ENCODE peak calls at places on chromosome 14, in four cellular contexts. U is right cardiac atrium; R is osteoblast; T is CD4-positive, alpha-beta memory T cell. Q is an unnamed sample.

GRCh38 chr14:56129941-56130340 is 11.7 kb downstream of the PELI2 start:
- DNase-seq in U (peak; percentile 76), R (no peak), T (no peak), Q (no peak)

GRCh38 chr14:95833429-95833828 is 43.2 kb upstream of the TUNAR start:
- DNase-seq in U (no peak), R (no peak), T (no peak), Q (no peak)

GRCh38 chr14:38837333-38838048 is 265.5 kb downstream of the SEC23A start:
- DNase-seq in U (no peak), T (no peak), R (no peak), Q (no peak)

GRCh38 chr14:103613517-103613916 is 15.5 kb upstream of the KLC1 start:
- DNase-seq in R (no peak), T (no peak), U (no peak), Q (no peak)

GRCh38 chr14:21686468-21686867 is 12.8 kb upstream of the OR4E1 start:
- DNase-seq in T (no peak), R (no peak), U (no peak), Q (no peak)

GRCh38 chr14:95227279-95227860 is 70.0 kb upstream of the DICER1 start:
- DNase-seq in R (no peak), U (peak; percentile 51), T (no peak), Q (no peak)

GRCh38 chr14:87869619-87870583 is 123.1 kb downstream of the GALC start:
- DNase-seq in R (no peak), U (no peak), T (no peak), Q (no peak)

GRCh38 chr14:20855652-20856291 is 35.4 kb upstream of the RNASE3 start:
- DNase-seq in T (peak; percentile 47), R (peak; percentile 81), U (peak; percentile 71), Q (peak; percentile 30)

GRCh38 chr14:103308717-103309616 is 25.1 kb upstream of the EIF5 start:
- DNase-seq in T (no peak), R (no peak), U (no peak), Q (no peak)

GRCh38 chr14:42222924-42223471 is 616.3 kb downstream of the LRFN5 start:
- DNase-seq in T (no peak), R (peak; percentile 1), U (no peak), Q (no peak)

GRCh38 chr14:92726135-92726932 is 22.1 kb downstream of the LGMN start:
- DNase-seq in T (peak; percentile 39), U (peak; percentile 89), R (peak; percentile 96), Q (peak; percentile 16)

GRCh38 chr14:58104808-58105207 is 47.2 kb downstream of the ARMH4 start:
- DNase-seq in U (no peak), T (no peak), R (peak; percentile 62), Q (no peak)

GRCh38 chr14:77565289-77566081 is 51.0 kb downstream of the SPTLC2 start:
- DNase-seq in T (no peak), R (no peak), U (no peak), Q (no peak)

GRCh38 chr14:87866116-87866515 is 126.9 kb downstream of the GALC start:
- DNase-seq in T (no peak), R (no peak), U (no peak), Q (no peak)

GRCh38 chr14:35001624-35002023 is 18.8 kb downstream of the SRP54 start:
- DNase-seq in T (no peak), R (no peak), U (no peak), Q (no peak)

GRCh38 chr14:95299271-95299670 is 20.4 kb downstream of the CLMN start:
- DNase-seq in R (no peak), U (no peak), T (no peak), Q (no peak)

GRCh38 chr14:49954171-49954631 is 61.3 kb downstream of the ARF6 start:
- DNase-seq in R (peak; percentile 64), U (no peak), T (no peak), Q (no peak)

GRCh38 chr14:93299831-93300230 is 33.0 kb downstream of the BTBD7 start:
- DNase-seq in T (no peak), U (no peak), R (no peak), Q (no peak)

GRCh38 chr14:64720190-64720589 is 16.0 kb downstream of the PLEKHG3 start:
- DNase-seq in U (no peak), R (peak; percentile 94), T (no peak), Q (no peak)

GRCh38 chr14:34372766-34373165 is 89.3 kb downstream of the SPTSSA start:
- DNase-seq in R (no peak), T (no peak), U (no peak), Q (no peak)

GRCh38 chr14:57378661-57379060 is 11.7 kb upstream of the NAA30 start:
- DNase-seq in R (no peak), T (no peak), U (no peak), Q (no peak)

DNA sequence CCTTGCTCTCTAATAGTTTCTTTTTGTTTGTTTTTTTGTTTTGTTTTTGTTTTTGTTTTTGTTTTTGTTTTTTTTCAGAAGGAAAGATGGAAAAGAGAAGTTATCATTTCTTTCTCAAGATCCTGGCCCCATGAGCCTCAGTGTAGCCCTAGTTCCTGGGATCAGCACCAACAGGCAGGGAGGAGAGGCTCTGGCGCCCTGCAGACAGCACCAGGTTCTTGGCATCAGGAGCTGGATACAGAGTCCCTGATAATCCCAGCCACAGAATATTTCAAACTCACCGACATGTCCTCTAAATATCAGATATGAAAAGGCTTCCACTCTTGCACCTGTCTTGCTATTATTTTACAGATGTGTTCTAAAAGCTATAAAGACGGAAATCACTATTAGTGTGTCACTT is 52.7 kb downstream of the FOXN3 start:
- DNase-seq in T (no peak), R (no peak), U (no peak), Q (no peak)
- H3K27ac ChIP-seq in T (peak overlapping the region; percentile 60), R (no peak overlapping the region), U (no peak overlapping the region), Q (peak overlapping the region; percentile 74)

GRCh38 chr14:99971929-99972747 is 93.1 kb upstream of the EVL start:
- DNase-seq in U (peak; percentile 66), T (no peak), R (peak; percentile 92), Q (no peak)

GRCh38 chr14:99969673-99970322 is 95.4 kb upstream of the EVL start:
- DNase-seq in U (no peak), T (no peak), R (no peak), Q (no peak)

GRCh38 chr14:99975190-99975589 is 90.0 kb upstream of the EVL start:
- DNase-seq in R (no peak), T (no peak), U (no peak), Q (no peak)

GRCh38 chr14:99971087-99971928 is 93.9 kb upstream of the EVL start:
- DNase-seq in T (peak; percentile 77), U (peak; percentile 92), R (peak; percentile 99), Q (peak; percentile 76)

GRCh38 chr14:99972748-99973466 is 92.3 kb upstream of the EVL start:
- DNase-seq in T (no peak), R (no peak), U (no peak), Q (no peak)
- H3K27ac ChIP-seq in T (no peak overlapping the region), R (no peak overlapping the region), U (no peak overlapping the region), Q (no peak overlapping the region)

DNA sequence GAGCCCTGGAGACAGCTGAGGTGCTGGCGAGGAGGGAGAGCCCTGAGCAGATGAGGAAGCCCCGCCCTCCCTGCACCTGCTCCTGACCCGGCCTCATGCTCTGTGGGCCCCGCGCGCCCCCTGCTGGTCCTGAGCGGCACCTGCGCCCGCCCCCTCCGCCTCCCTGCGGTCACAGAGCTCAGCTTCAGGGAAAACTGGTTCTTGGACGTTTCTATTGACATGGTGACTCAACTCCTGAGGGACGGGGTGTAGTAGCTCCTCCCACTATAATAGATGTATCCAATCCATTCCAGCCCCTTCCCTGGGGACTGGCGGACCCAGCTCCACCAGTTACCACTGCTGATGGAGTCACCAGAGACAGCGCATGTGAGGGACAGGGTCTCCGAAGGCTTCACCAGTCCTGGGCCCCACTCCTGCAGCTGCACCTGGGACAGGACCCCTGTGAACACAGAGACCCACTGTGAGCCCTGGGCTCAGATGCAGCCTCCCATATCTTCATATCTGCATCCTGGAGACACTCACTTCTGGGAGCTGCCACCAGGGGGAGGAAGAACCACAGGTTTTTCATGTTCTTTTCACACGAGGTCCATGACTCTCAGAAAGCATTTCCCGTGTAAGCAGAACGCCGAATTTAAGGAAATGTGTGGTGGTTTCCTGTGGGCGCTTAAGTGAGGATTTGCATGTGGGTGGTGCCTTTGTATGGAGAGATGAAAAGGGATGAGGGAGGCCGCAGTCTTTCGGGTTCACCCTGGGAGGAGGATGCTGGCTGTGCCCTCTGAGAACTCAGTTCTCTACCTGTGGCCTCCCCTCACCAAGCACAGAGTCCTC is 1346.5 kb downstream of the TMEM121 start:
- DNase-seq in R (peak; percentile 61), U (peak; percentile 74), T (peak; percentile 79), Q (peak; percentile 76)
- H3K27ac ChIP-seq in R (no peak overlapping the region), U (no peak overlapping the region), T (no peak overlapping the region), Q (no peak overlapping the region)

GRCh38 chr14:61323970-61324369 is 2.6 kb downstream of the PRKCH start:
- DNase-seq in R (peak; percentile 70), U (no peak), T (no peak), Q (no peak)
- H3K27ac ChIP-seq in R (no peak overlapping the region), U (peak overlapping the region; percentile 17), T (peak overlapping the region; percentile 89), Q (peak overlapping the region; percentile 87)

DNA sequence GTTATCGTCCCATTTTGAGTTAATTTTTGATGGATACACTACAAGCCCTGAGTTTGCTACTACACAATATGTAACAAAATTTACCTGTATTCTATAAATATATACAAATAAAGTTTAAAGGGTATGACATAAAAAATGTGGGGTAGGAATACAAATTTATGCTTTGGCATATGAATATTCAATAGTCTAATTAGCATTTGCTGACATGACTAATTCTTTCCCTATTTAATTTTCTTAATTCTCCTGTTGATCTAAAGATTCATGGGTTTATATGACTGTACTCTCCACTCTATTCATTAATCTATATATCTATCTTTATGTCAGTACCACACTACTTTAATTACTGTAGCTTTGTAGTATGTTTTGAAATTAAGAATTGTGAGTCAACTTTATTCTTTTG is 1840.7 kb upstream of the FLRT2 start:
- DNase-seq in U (no peak), R (no peak), T (no peak), Q (no peak)
- H3K27ac ChIP-seq in U (no peak overlapping the region), R (no peak overlapping the region), T (no peak overlapping the region), Q (no peak overlapping the region)

DNA sequence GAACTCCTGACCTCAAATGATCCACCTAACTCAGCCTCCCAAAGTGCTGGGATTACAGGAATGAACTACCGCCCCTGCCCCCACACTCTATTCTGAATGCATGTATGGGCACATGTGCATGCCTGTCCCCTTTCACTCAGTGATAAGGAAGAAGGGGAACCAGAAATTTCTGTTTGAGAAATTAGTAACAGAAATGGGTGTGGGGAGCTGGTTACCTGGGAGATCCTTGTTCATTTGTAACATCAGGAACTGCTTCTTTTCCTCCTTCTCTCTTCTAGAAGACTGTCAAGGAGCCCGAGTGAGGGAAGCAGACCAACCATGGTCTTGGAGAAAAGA is 3.5 kb downstream of the PPP1R3E start:
- DNase-seq in U (no peak), R (no peak), T (no peak), Q (no peak)
- H3K27ac ChIP-seq in U (no peak overlapping the region), R (peak overlapping the region; percentile 90), T (no peak overlapping the region), Q (no peak overlapping the region)

GRCh38 chr14:68268719-68269118 is 449.1 kb downstream of the RAD51B start:
- DNase-seq in R (no peak), T (no peak), U (no peak), Q (no peak)
- H3K27ac ChIP-seq in R (no peak overlapping the region), T (no peak overlapping the region), U (peak overlapping the region; percentile 25), Q (no peak overlapping the region)

Q was measured in CD4-positive, alpha-beta T cell.